ENCODE peak calls at places on chromosome 3, in five cellular contexts. One of them, this sample, is unnamed.

GRCh38 chr3:171285287-171285686 is 174.9 kb downstream of the TNIK start:
- DNase-seq in RPMI7951: peak
- DNase-seq in H9: no peak
- DNase-seq in GM04503: no peak
- DNase-seq in NCI-H1092: no peak
- DNase-seq in this sample: no peak

GRCh38 chr3:19596408-19596807 is 337.6 kb downstream of the EFHB start:
- DNase-seq in GM04503: no peak
- DNase-seq in H9: no peak
- DNase-seq in RPMI7951: no peak
- DNase-seq in NCI-H1092: no peak
- DNase-seq in this sample: no peak

GRCh38 chr3:10366681-10367101 is 45.8 kb upstream of the SEC13 start:
- DNase-seq in H9: no peak
- DNase-seq in RPMI7951: peak
- DNase-seq in GM04503: peak
- DNase-seq in NCI-H1092: no peak
- DNase-seq in this sample: no peak

GRCh38 chr3:52827441-52827840 is 3.0 kb downstream of the ITIH4 start:
- DNase-seq in H9: no peak
- DNase-seq in NCI-H1092: no peak
- DNase-seq in RPMI7951: peak
- DNase-seq in GM04503: no peak
- DNase-seq in this sample: no peak

GRCh38 chr3:146160964-146161724 is at the start of gene PLOD2:
- DNase-seq in H9: peak
- DNase-seq in RPMI7951: peak
- DNase-seq in NCI-H1092: no peak
- DNase-seq in GM04503: peak
- DNase-seq in this sample: no peak

GRCh38 chr3:47512416-47513124 is 942 bp downstream of the ELP6 start:
- DNase-seq in H9: no peak
- DNase-seq in GM04503: no peak
- DNase-seq in RPMI7951: peak
- DNase-seq in NCI-H1092: no peak
- DNase-seq in this sample: no peak

GRCh38 chr3:41854956-41855355 is 106.9 kb downstream of the ULK4 start:
- DNase-seq in RPMI7951: no peak
- DNase-seq in NCI-H1092: no peak
- DNase-seq in GM04503: no peak
- DNase-seq in H9: no peak
- DNase-seq in this sample: no peak

GRCh38 chr3:19748782-19749447 is 185.1 kb downstream of the EFHB start:
- DNase-seq in NCI-H1092: no peak
- DNase-seq in GM04503: no peak
- DNase-seq in H9: peak
- DNase-seq in RPMI7951: no peak
- DNase-seq in this sample: no peak

GRCh38 chr3:57796261-57796660 is 40.2 kb downstream of the SLMAP start:
- DNase-seq in NCI-H1092: no peak
- DNase-seq in GM04503: no peak
- DNase-seq in H9: no peak
- DNase-seq in RPMI7951: peak
- DNase-seq in this sample: no peak

GRCh38 chr3:100033814-100034490 is 80.3 kb downstream of the FILIP1L start:
- DNase-seq in H9: no peak
- DNase-seq in NCI-H1092: no peak
- DNase-seq in RPMI7951: no peak
- DNase-seq in GM04503: no peak
- DNase-seq in this sample: no peak

GRCh38 chr3:95438274-95438673 is 1375.4 kb downstream of the NSUN3 start:
- DNase-seq in NCI-H1092: no peak
- DNase-seq in H9: no peak
- DNase-seq in RPMI7951: no peak
- DNase-seq in GM04503: no peak
- DNase-seq in this sample: peak

GRCh38 chr3:44033123-44033522 is 208.6 kb upstream of the TOPAZ1 start:
- DNase-seq in H9: no peak
- DNase-seq in RPMI7951: no peak
- DNase-seq in GM04503: no peak
- DNase-seq in NCI-H1092: no peak
- DNase-seq in this sample: no peak

GRCh38 chr3:169232863-169233262 is 430.6 kb downstream of the MECOM start:
- DNase-seq in NCI-H1092: peak
- DNase-seq in RPMI7951: peak
- DNase-seq in GM04503: no peak
- DNase-seq in H9: no peak
- DNase-seq in this sample: no peak

GRCh38 chr3:52281980-52282801 is 3.7 kb upstream of the WDR82 start:
- DNase-seq in NCI-H1092: no peak
- DNase-seq in H9: no peak
- DNase-seq in RPMI7951: no peak
- DNase-seq in GM04503: no peak
- DNase-seq in this sample: no peak

GRCh38 chr3:168094877-168095610 is 680 bp downstream of the GOLIM4 start:
- DNase-seq in GM04503: no peak
- DNase-seq in H9: peak
- DNase-seq in RPMI7951: peak
- DNase-seq in NCI-H1092: no peak
- DNase-seq in this sample: no peak